ENCODE peak calls at places on chromosome 18, in seven cellular contexts. L is neural crest cell, Z is fibroblast of mammary gland, U is NCI-H1105 treated with DMSO at 0.1 percent for 48 hours, A is SK-N-DZ, E is ACHN, R is memory B cell. O is an unnamed sample.

GRCh38 chr18:11850821-11851155 is 425 bp upstream of the CHMP1B start:
- DNase-seq in L (no peak), Z (peak; percentile 88), U (peak; percentile 54), A (no peak), E (peak; percentile 28), R (no peak), O (no peak)

GRCh38 chr18:76349067-76349715 is 145.9 kb downstream of the ZNF516 start:
- DNase-seq in L (peak; percentile 79), Z (peak; percentile 73), U (peak; percentile 57), A (peak; percentile 85), E (peak; percentile 57), R (peak; percentile 60), O (peak; percentile 18)

GRCh38 chr18:23828426-23828825 is 139.2 kb downstream of the LAMA3 start:
- DNase-seq in L (no peak), Z (peak; percentile 82), U (no peak), A (no peak), E (peak; percentile 86), R (no peak), O (peak; percentile 85)

GRCh38 chr18:54191352-54191751 is 33.1 kb downstream of the MBD2 start:
- DNase-seq in L (no peak), Z (no peak), U (no peak), A (no peak), E (no peak), R (no peak), O (no peak)

GRCh38 chr18:10543277-10543676 is 17.4 kb downstream of the NAPG start:
- DNase-seq in L (no peak), Z (no peak), U (no peak), A (no peak), E (no peak), R (no peak), O (no peak)

GRCh38 chr18:63446266-63446665 is 24.0 kb upstream of the VPS4B start:
- DNase-seq in L (no peak), Z (no peak), U (no peak), A (no peak), E (no peak), R (no peak), O (no peak)

GRCh38 chr18:76498064-76498463 is 3.0 kb upstream of the ZNF516 start:
- DNase-seq in L (no peak), Z (no peak), U (no peak), A (no peak), E (no peak), R (no peak), O (no peak)

GRCh38 chr18:77067315-77068061 is 65.1 kb downstream of the MBP start:
- DNase-seq in L (no peak), Z (peak; percentile 98), U (no peak), A (no peak), E (peak; percentile 87), R (no peak), O (no peak)

GRCh38 chr18:76980663-76981387 is 151.8 kb downstream of the MBP start:
- DNase-seq in L (no peak), Z (no peak), U (no peak), A (no peak), E (no peak), R (peak; percentile 47), O (no peak)

GRCh38 chr18:79933765-79934164 is 17.7 kb downstream of the SLC66A2 start:
- DNase-seq in L (no peak), Z (no peak), U (no peak), A (no peak), E (no peak), R (no peak), O (no peak)

GRCh38 chr18:48408727-48409590 is at the start of gene ZBTB7C:
- DNase-seq in L (peak; percentile 46), Z (no peak), U (peak; percentile 42), A (no peak), E (peak; percentile 33), R (no peak), O (no peak)

GRCh38 chr18:12254137-12254819 is at the start of gene CIDEA:
- DNase-seq in L (peak; percentile 36), Z (no peak), U (no peak), A (no peak), E (no peak), R (no peak), O (no peak)

GRCh38 chr18:55416791-55417190 is 171.2 kb downstream of the TCF4 start:
- DNase-seq in L (no peak), Z (no peak), U (no peak), A (peak; percentile 68), E (no peak), R (no peak), O (no peak)

GRCh38 chr18:48655460-48655859 is 116.6 kb downstream of the CTIF start:
- DNase-seq in L (no peak), Z (no peak), U (no peak), A (no peak), E (no peak), R (no peak), O (no peak)

GRCh38 chr18:6236258-6236657 is 178.5 kb downstream of the L3MBTL4 start:
- DNase-seq in L (no peak), Z (no peak), U (no peak), A (no peak), E (no peak), R (no peak), O (no peak)

GRCh38 chr18:7812431-7813063 is 245.4 kb downstream of the PTPRM start:
- DNase-seq in L (no peak), Z (peak; percentile 74), U (no peak), A (no peak), E (peak; percentile 68), R (no peak), O (peak; percentile 49)

GRCh38 chr18:26133652-26134051 is at the start of gene PSMA8:
- DNase-seq in L (no peak), Z (no peak), U (no peak), A (no peak), E (no peak), R (peak; percentile 21), O (no peak)

GRCh38 chr18:23515911-23516546 is 12.7 kb downstream of the RMC1 start:
- DNase-seq in L (peak; percentile 77), Z (peak; percentile 78), U (peak; percentile 80), A (peak; percentile 77), E (peak; percentile 80), R (peak; percentile 69), O (no peak)

GRCh38 chr18:46067431-46068007 is 4.5 kb downstream of the PSTPIP2 start:
- DNase-seq in L (no peak), Z (peak; percentile 37), U (no peak), A (no peak), E (no peak), R (no peak), O (no peak)

GRCh38 chr18:45957100-45957499 is 10.0 kb downstream of the EPG5 start:
- DNase-seq in L (no peak), Z (peak; percentile 72), U (no peak), A (no peak), E (peak; percentile 22), R (no peak), O (no peak)

GRCh38 chr18:46322411-46322891 is 218.3 kb downstream of the HAUS1 start:
- DNase-seq in L (no peak), Z (peak; percentile 31), U (no peak), A (no peak), E (peak; percentile 39), R (no peak), O (no peak)